ENCODE peak calls at places on chromosomes 12 and 14, in five cellular contexts. T is OCI-LY7, R is uterus, O is suprapubic skin, J is Peyer's patch. M is an unnamed sample.
A peak's percentile ranks its signal among the peaks of the same experiment; 100 is the strongest.

GRCh38 chr12:76880156-76881023 is 1.6 kb upstream of the CSRP2 start:
- DNase-seq in T (no peak), R (no peak), O (no peak), J (no peak), M (no peak)

GRCh38 chr14:31806249-31806648 is 245.0 kb downstream of the NUBPL start:
- DNase-seq in T (no peak), R (no peak), O (no peak), J (no peak), M (no peak)

GRCh38 chr12:52280319-52280795 is 5.9 kb downstream of the KRT86 start:
- DNase-seq in T (no peak), R (peak; percentile 36), O (peak; percentile 82), J (no peak), M (peak; percentile 84)

GRCh38 chr12:32264995-32265394 is 134.4 kb upstream of the FGD4 start:
- DNase-seq in T (peak; percentile 96), R (no peak), O (no peak), J (no peak), M (no peak)

GRCh38 chr14:88044782-88045446 is 40.0 kb downstream of the GPR65 start:
- DNase-seq in T (no peak), R (no peak), O (no peak), J (no peak), M (no peak)

GRCh38 chr14:65958664-65959562 is 527.3 kb upstream of the CCDC196 start:
- DNase-seq in T (peak; percentile 60), R (no peak), O (no peak), J (no peak), M (no peak)

GRCh38 chr14:95620659-95621059 is 65.6 kb upstream of the TCL1B start:
- DNase-seq in T (no peak), R (no peak), O (no peak), J (no peak), M (no peak)

GRCh38 chr12:75655233-75655879 is 143.9 kb upstream of the KRR1 start:
- DNase-seq in T (no peak), R (no peak), O (no peak), J (no peak), M (no peak)

GRCh38 chr12:14833952-14834351 is 9.4 kb downstream of the ART4 start:
- DNase-seq in T (no peak), R (no peak), O (no peak), J (no peak), M (no peak)

GRCh38 chr14:52072266-52072780 is 3.5 kb upstream of the NID2 start:
- DNase-seq in T (no peak), R (no peak), O (no peak), J (no peak), M (no peak)

GRCh38 chr12:77232045-77232444 is 166.7 kb upstream of the E2F7 start:
- DNase-seq in T (no peak), R (peak; percentile 42), O (no peak), J (no peak), M (no peak)

GRCh38 chr14:94306047-94306978 is 13.2 kb upstream of the SERPINA10 start:
- DNase-seq in T (no peak), R (no peak), O (no peak), J (no peak), M (no peak)

GRCh38 chr14:68871392-68871791 is 78.5 kb upstream of the ZFP36L1 start:
- DNase-seq in T (no peak), R (no peak), O (no peak), J (no peak), M (no peak)

GRCh38 chr12:126069549-126070165 is 1004.4 kb downstream of the AACS start:
- DNase-seq in T (peak; percentile 69), R (no peak), O (no peak), J (no peak), M (no peak)

DNA sequence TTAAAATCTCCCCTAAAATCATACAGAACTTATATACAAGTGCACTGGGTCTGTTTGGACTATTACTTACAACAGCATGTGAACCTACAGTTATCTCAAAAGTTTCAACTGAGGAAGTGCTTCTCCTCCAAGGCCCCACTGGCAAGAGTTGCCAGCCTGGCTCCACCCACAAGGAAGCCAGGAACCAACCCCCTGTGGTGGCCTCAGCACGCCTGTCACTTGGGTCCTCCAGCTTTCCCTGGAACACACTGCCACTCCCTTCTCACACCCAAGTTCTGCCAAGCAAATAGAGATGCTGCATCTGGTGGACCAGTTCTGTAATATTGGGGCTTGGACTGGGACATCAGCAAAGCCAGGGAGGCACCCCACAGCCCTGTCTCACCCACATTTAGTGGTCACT is 115.4 kb downstream of the GCH1 start:
- DNase-seq in T (no peak), R (no peak), O (no peak), J (peak; percentile 21), M (no peak)
- H3K4me1 ChIP-seq in T (peaks cover 25% of the 10 kb centered on the region), R (no peaks in the 10 kb centered on the region), O (no peaks in the 10 kb centered on the region), J (no peaks in the 10 kb centered on the region), M (peaks cover 4% of the 10 kb centered on the region)

GRCh38 chr12:132063491-132063890 is 80.6 kb downstream of the DDX51 start:
- DNase-seq in T (no peak), R (no peak), O (no peak), J (no peak), M (no peak)

GRCh38 chr12:132064641-132065040 is 79.5 kb downstream of the DDX51 start:
- DNase-seq in T (peak; percentile 74), R (no peak), O (no peak), J (no peak), M (no peak)

GRCh38 chr12:132062481-132062880 is 81.6 kb downstream of the DDX51 start:
- DNase-seq in T (no peak), R (no peak), O (no peak), J (no peak), M (no peak)

GRCh38 chr12:132061197-132061596 is 82.9 kb downstream of the DDX51 start:
- DNase-seq in T (no peak), R (no peak), O (no peak), J (no peak), M (no peak)

DNA sequence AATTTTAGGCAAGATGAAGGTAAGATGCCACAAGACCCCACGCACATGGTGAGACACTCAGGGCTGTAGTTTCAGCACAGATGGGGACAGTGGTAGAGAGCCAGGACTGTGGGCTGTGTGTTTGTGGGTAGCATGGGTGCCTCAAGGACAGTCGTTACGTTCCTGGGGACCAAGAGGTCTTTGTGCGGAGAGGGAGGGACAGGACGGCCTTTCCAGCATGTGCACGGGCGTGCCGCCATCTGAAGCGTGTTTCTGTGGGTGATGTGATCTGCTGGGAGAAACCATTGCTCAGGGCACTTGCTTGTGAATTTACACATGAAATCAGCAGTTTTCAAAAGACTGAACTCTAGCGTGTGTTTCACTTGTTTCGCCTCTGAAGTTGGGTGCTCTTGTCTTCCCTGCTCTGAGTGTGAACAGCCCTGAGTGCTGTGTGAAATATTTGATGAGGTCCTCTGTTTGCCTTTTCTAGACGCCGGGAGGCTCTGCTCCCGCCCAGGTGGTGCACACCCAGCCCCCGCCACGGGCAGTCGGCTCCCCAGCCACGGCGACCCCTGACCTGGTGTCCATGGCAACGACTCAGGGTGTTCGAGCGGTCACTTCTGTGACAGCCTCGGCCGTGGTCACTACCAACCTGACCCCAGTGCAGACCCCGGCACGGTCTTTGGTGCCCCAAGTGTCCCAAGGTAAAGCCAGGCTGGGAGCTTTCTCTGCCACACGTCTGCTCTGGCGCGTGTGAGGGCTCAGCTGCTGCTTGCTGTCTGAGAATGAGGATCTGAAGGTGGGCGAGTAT is 82.3 kb downstream of the DDX51 start:
- DNase-seq in T (no peak), R (no peak), O (no peak), J (no peak), M (peak; percentile 62)
- H3K36me3 ChIP-seq in T (peaks cover 55% of the 10 kb centered on the region), R (no peaks in the 10 kb centered on the region), O (peaks cover 75% of the 10 kb centered on the region), J (peaks cover 81% of the 10 kb centered on the region), M (peaks cover 80% of the 10 kb centered on the region)

DNA sequence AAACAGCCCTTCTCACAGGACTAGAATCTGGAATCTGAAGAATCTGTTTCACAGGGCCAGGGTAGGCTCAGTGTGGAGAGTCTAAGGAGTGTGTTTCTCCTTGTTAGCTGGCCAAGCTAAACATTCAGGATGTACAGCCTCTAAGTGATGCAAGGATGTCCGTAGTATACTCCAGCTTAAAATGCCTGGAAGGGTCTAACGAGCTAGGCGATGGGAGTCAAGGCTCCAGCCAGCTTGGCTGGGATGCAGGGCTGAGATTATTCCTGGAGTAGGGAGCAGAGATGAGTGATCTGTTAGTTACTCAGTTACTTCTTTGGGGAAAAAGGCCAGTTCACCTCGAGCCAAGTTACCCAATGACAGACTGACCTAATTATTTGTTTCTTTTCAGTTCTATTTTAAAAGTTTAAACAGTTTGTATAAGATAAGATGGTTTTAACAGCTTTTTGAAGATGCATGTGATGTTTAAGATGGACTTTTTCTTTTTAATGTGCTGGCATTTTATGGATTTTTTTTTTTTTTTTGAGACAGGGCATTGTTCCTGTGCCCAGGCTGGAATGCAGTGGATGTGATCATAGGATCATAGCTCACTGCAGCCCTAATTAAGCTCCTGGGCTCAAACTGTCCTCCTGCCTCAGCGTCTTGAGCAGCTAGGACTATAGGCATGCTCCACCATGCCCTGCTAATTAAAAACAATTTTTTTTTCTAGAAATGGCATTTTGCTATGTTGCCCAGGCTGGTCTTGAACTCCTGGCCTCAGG is 41.1 kb downstream of the SYNE2 start:
- DNase-seq in T (no peak), R (peak; percentile 77), O (no peak), J (no peak), M (no peak)
- H3K4me1 ChIP-seq in T (peaks cover 34% of the 10 kb centered on the region), R (no peaks in the 10 kb centered on the region), O (peaks cover 69% of the 10 kb centered on the region), J (no peaks in the 10 kb centered on the region), M (peaks cover 60% of the 10 kb centered on the region)

DNA sequence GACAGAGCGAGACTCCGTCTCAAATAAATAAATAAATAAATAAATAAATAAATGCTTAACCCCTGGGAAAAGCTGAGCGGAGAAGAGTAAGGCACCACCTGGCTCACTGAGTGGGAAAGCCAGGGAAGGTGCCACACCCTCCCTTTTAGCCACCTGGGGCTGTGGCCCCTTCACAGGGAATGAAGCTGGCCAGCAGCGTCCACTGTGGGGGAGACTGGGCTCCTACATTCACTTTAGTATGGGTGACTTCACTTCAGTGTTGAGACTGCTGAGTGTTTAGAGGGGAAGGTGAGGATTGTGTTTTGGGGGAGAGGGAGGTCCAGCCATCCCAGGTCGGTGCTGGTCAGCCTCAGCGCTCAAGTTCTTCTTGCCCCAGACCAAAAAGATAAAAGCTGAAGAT is 1.5 kb downstream of the NAB2 start:
- DNase-seq in T (no peak), R (no peak), O (no peak), J (no peak), M (no peak)
- H3K36me3 ChIP-seq in T (peaks cover 27% of the 10 kb centered on the region), R (no peaks in the 10 kb centered on the region), O (peaks cover 40% of the 10 kb centered on the region), J (peaks cover 28% of the 10 kb centered on the region), M (peaks cover 35% of the 10 kb centered on the region)

DNA sequence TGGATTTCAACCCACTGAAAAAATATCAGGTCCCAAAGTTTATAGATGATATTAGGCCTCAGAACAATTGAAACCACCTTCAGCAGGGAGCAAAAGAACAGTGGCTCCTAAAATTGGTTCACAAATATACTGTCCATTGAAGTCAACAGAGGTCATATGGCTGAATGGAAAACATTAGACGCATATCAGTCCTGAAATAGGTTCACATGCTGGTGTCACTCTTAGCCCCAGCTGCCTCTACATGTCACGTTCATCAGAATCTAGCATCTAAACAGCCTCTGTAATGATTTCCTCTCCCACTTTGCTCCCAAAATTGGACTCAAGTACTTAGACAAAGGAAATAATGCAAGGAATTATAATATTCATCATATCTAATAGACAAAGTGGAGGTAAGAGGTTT is 8.7 kb downstream of the FLRT2 start:
- DNase-seq in T (no peak), R (no peak), O (no peak), J (no peak), M (no peak)
- H3K4me1 ChIP-seq in T (no peaks in the 10 kb centered on the region), R (no peaks in the 10 kb centered on the region), O (peaks cover 32% of the 10 kb centered on the region), J (no peaks in the 10 kb centered on the region), M (peaks cover 2% of the 10 kb centered on the region)

GRCh38 chr12:104634044-104634443 is 177.3 kb downstream of the CHST11 start:
- DNase-seq in T (no peak), R (no peak), O (no peak), J (no peak), M (no peak)
- H3K36me3 ChIP-seq in T (peaks cover 4% of the 10 kb centered on the region), R (no peaks in the 10 kb centered on the region), O (no peaks in the 10 kb centered on the region), J (no peaks in the 10 kb centered on the region), M (no peaks in the 10 kb centered on the region)

M was measured in upper lobe of right lung.